ENCODE peak calls at places on chromosome 11, in ten cellular contexts. V is lower lobe of right lung; D is DMS53; R is chondrocyte; N is heart left ventricle; B is astrocyte of the spinal cord; K is NCI-H345; X is mammary epithelial cell; M is effector memory CD8-positive, alpha-beta T cell; Y is midbrain. Z is an unnamed sample.

GRCh38 chr11:111176603-111177002 is 68.9 kb upstream of the POU2AF2 start:
- DNase-seq in V (no peak), D (no peak), R (no peak), N (no peak), B (no peak), K (no peak), X (peak), M (no peak), Y (no peak), Z (no peak)

GRCh38 chr11:92838655-92839334 is 130.7 kb upstream of the MTNR1B start:
- DNase-seq in V (no peak), D (peak), R (no peak), N (no peak), B (no peak), K (peak), X (no peak), M (no peak), Y (no peak), Z (no peak)

GRCh38 chr11:12757416-12757815 is 83.2 kb downstream of the TEAD1 start:
- DNase-seq in V (no peak), D (no peak), R (no peak), N (no peak), B (no peak), K (no peak), X (no peak), M (no peak), Y (no peak), Z (no peak)

GRCh38 chr11:104876838-104877500 is 21.3 kb downstream of the CASP12 start:
- DNase-seq in V (no peak), D (no peak), R (no peak), N (no peak), B (no peak), K (no peak), X (no peak), M (no peak), Y (no peak), Z (no peak)

GRCh38 chr11:65013130-65013691 is 749 bp upstream of the ARL2 start:
- DNase-seq in V (peak), D (peak), R (no peak), N (peak), B (peak), K (peak), X (no peak), M (peak), Y (peak), Z (peak)

GRCh38 chr11:20443596-20443995 is 56.1 kb downstream of the PRMT3 start:
- DNase-seq in V (no peak), D (peak), R (no peak), N (no peak), B (peak), K (no peak), X (peak), M (no peak), Y (peak), Z (no peak)

GRCh38 chr11:93073026-93073425 is 103.6 kb downstream of the MTNR1B start:
- DNase-seq in V (no peak), D (peak), R (no peak), N (no peak), B (no peak), K (no peak), X (no peak), M (no peak), Y (no peak), Z (no peak)

GRCh38 chr11:61172888-61173287 is 11.7 kb upstream of the VPS37C start:
- DNase-seq in V (no peak), D (no peak), R (no peak), N (no peak), B (no peak), K (no peak), X (no peak), M (no peak), Y (no peak), Z (no peak)

GRCh38 chr11:44944181-44944852 is 6.4 kb downstream of the TP53I11 start:
- DNase-seq in V (no peak), D (peak), R (no peak), N (no peak), B (no peak), K (peak), X (no peak), M (no peak), Y (no peak), Z (no peak)

GRCh38 chr11:41533761-41534160 is 74.3 kb upstream of the LRRC4C start:
- DNase-seq in V (no peak), D (peak), R (no peak), N (no peak), B (no peak), K (no peak), X (peak), M (no peak), Y (no peak), Z (no peak)

GRCh38 chr11:56885182-56885581 is 103.5 kb upstream of the OR5AK2 start:
- DNase-seq in V (peak), D (peak), R (no peak), N (no peak), B (no peak), K (no peak), X (peak), M (no peak), Y (peak), Z (no peak)

GRCh38 chr11:2207773-2208621 is 36.4 kb upstream of the TH start:
- DNase-seq in V (no peak), D (peak), R (peak), N (peak), B (no peak), K (no peak), X (peak), M (no peak), Y (no peak), Z (no peak)

GRCh38 chr11:109015283-109015682 is 350.4 kb downstream of the DDX10 start:
- DNase-seq in V (no peak), D (no peak), R (no peak), N (no peak), B (peak), K (no peak), X (peak), M (no peak), Y (no peak), Z (no peak)

GRCh38 chr11:16226245-16226644 is 130.1 kb downstream of the SOX6 start:
- DNase-seq in V (peak), D (peak), R (no peak), N (peak), B (peak), K (peak), X (peak), M (no peak), Y (no peak), Z (peak)

GRCh38 chr11:113263458-113264095 is 50.8 kb upstream of the TTC12 start:
- DNase-seq in V (no peak), D (peak), R (no peak), N (no peak), B (no peak), K (no peak), X (no peak), M (no peak), Y (no peak), Z (no peak)

Z was measured in NCI-H1436.